ENCODE peak calls at places on chromosomes 11 and 22, in ten cellular contexts. One of them, this sample, is unnamed.

GRCh38 chr11:65059959-65060824 is 1.8 kb upstream of the NAALADL1 start:
- DNase-seq in hepatocyte: no peak
- DNase-seq in colonic mucosa: peak
- DNase-seq in tibial nerve: no peak
- DNase-seq in body of pancreas: no peak
- DNase-seq in right cardiac atrium: no peak
- DNase-seq in RWPE1: no peak
- DNase-seq in CD4-positive, alpha-beta T cell: no peak
- DNase-seq in vagina: no peak
- DNase-seq in mammary epithelial cell: no peak
- DNase-seq in this sample: no peak

GRCh38 chr22:34111210-34111824 is 191.0 kb upstream of the LARGE1 start:
- DNase-seq in hepatocyte: peak
- DNase-seq in colonic mucosa: peak
- DNase-seq in tibial nerve: peak
- DNase-seq in body of pancreas: peak
- DNase-seq in right cardiac atrium: no peak
- DNase-seq in RWPE1: peak
- DNase-seq in CD4-positive, alpha-beta T cell: no peak
- DNase-seq in vagina: no peak
- DNase-seq in mammary epithelial cell: peak
- DNase-seq in this sample: peak

GRCh38 chr11:65992056-65992455 is 9.9 kb downstream of the EIF1AD start:
- DNase-seq in hepatocyte: no peak
- DNase-seq in colonic mucosa: no peak
- DNase-seq in tibial nerve: no peak
- DNase-seq in body of pancreas: no peak
- DNase-seq in right cardiac atrium: no peak
- DNase-seq in RWPE1: no peak
- DNase-seq in CD4-positive, alpha-beta T cell: no peak
- DNase-seq in vagina: no peak
- DNase-seq in mammary epithelial cell: no peak
- DNase-seq in this sample: no peak

GRCh38 chr11:65714433-65714832 is 2.4 kb downstream of the KAT5 start:
- DNase-seq in hepatocyte: no peak
- DNase-seq in colonic mucosa: no peak
- DNase-seq in tibial nerve: no peak
- DNase-seq in body of pancreas: no peak
- DNase-seq in right cardiac atrium: no peak
- DNase-seq in RWPE1: no peak
- DNase-seq in CD4-positive, alpha-beta T cell: no peak
- DNase-seq in vagina: no peak
- DNase-seq in mammary epithelial cell: no peak
- DNase-seq in this sample: no peak

GRCh38 chr11:103961010-103961409 is 75.4 kb upstream of the DDI1 start:
- DNase-seq in hepatocyte: no peak
- DNase-seq in colonic mucosa: no peak
- DNase-seq in tibial nerve: no peak
- DNase-seq in body of pancreas: no peak
- DNase-seq in right cardiac atrium: no peak
- DNase-seq in RWPE1: peak
- DNase-seq in CD4-positive, alpha-beta T cell: no peak
- DNase-seq in vagina: no peak
- DNase-seq in mammary epithelial cell: peak
- DNase-seq in this sample: no peak

GRCh38 chr11:86447763-86448480 is 73.2 kb downstream of the CCDC81 start:
- DNase-seq in hepatocyte: no peak
- DNase-seq in colonic mucosa: no peak
- DNase-seq in tibial nerve: no peak
- DNase-seq in body of pancreas: no peak
- DNase-seq in right cardiac atrium: no peak
- DNase-seq in RWPE1: no peak
- DNase-seq in CD4-positive, alpha-beta T cell: no peak
- DNase-seq in vagina: no peak
- DNase-seq in mammary epithelial cell: no peak
- DNase-seq in this sample: no peak

GRCh38 chr11:1077033-1077416 is 2.4 kb downstream of the MUC2 start:
- DNase-seq in hepatocyte: no peak
- DNase-seq in colonic mucosa: no peak
- DNase-seq in tibial nerve: no peak
- DNase-seq in body of pancreas: no peak
- DNase-seq in right cardiac atrium: peak
- DNase-seq in RWPE1: no peak
- DNase-seq in CD4-positive, alpha-beta T cell: no peak
- DNase-seq in vagina: no peak
- DNase-seq in mammary epithelial cell: no peak
- DNase-seq in this sample: no peak

GRCh38 chr11:3120071-3120792 is 44.9 kb downstream of the OSBPL5 start:
- DNase-seq in hepatocyte: no peak
- DNase-seq in colonic mucosa: no peak
- DNase-seq in tibial nerve: no peak
- DNase-seq in body of pancreas: no peak
- DNase-seq in right cardiac atrium: peak
- DNase-seq in RWPE1: no peak
- DNase-seq in CD4-positive, alpha-beta T cell: no peak
- DNase-seq in vagina: no peak
- DNase-seq in mammary epithelial cell: no peak
- DNase-seq in this sample: no peak

GRCh38 chr11:76610871-76611475 is 59.6 kb downstream of the LRRC32 start:
- DNase-seq in hepatocyte: no peak
- DNase-seq in colonic mucosa: peak
- DNase-seq in tibial nerve: no peak
- DNase-seq in body of pancreas: no peak
- DNase-seq in right cardiac atrium: peak
- DNase-seq in RWPE1: no peak
- DNase-seq in CD4-positive, alpha-beta T cell: no peak
- DNase-seq in vagina: peak
- DNase-seq in mammary epithelial cell: no peak
- DNase-seq in this sample: no peak

GRCh38 chr11:105000797-105001196 is 22.2 kb downstream of the CASP5 start:
- DNase-seq in hepatocyte: no peak
- DNase-seq in colonic mucosa: no peak
- DNase-seq in tibial nerve: no peak
- DNase-seq in body of pancreas: no peak
- DNase-seq in right cardiac atrium: no peak
- DNase-seq in RWPE1: no peak
- DNase-seq in CD4-positive, alpha-beta T cell: peak
- DNase-seq in vagina: no peak
- DNase-seq in mammary epithelial cell: no peak
- DNase-seq in this sample: peak

GRCh38 chr11:61028135-61028729 is 56.8 kb downstream of the CD6 start:
- DNase-seq in hepatocyte: no peak
- DNase-seq in colonic mucosa: no peak
- DNase-seq in tibial nerve: no peak
- DNase-seq in body of pancreas: no peak
- DNase-seq in right cardiac atrium: no peak
- DNase-seq in RWPE1: no peak
- DNase-seq in CD4-positive, alpha-beta T cell: peak
- DNase-seq in vagina: no peak
- DNase-seq in mammary epithelial cell: no peak
- DNase-seq in this sample: peak

GRCh38 chr11:102957953-102958352 is 2.4 kb upstream of the MMP13 start:
- DNase-seq in hepatocyte: no peak
- DNase-seq in colonic mucosa: no peak
- DNase-seq in tibial nerve: no peak
- DNase-seq in body of pancreas: no peak
- DNase-seq in right cardiac atrium: no peak
- DNase-seq in RWPE1: peak
- DNase-seq in CD4-positive, alpha-beta T cell: no peak
- DNase-seq in vagina: no peak
- DNase-seq in mammary epithelial cell: peak
- DNase-seq in this sample: no peak

GRCh38 chr22:43945632-43946390 is 9.4 kb upstream of the SAMM50 start:
- DNase-seq in hepatocyte: peak
- DNase-seq in colonic mucosa: peak
- DNase-seq in tibial nerve: peak
- DNase-seq in body of pancreas: peak
- DNase-seq in right cardiac atrium: peak
- DNase-seq in RWPE1: no peak
- DNase-seq in CD4-positive, alpha-beta T cell: peak
- DNase-seq in vagina: no peak
- DNase-seq in mammary epithelial cell: peak
- DNase-seq in this sample: peak

GRCh38 chr11:6586434-6587359 is 16.7 kb downstream of the RRP8 start:
- DNase-seq in hepatocyte: peak
- DNase-seq in colonic mucosa: peak
- DNase-seq in tibial nerve: no peak
- DNase-seq in body of pancreas: no peak
- DNase-seq in right cardiac atrium: peak
- DNase-seq in RWPE1: no peak
- DNase-seq in CD4-positive, alpha-beta T cell: no peak
- DNase-seq in vagina: no peak
- DNase-seq in mammary epithelial cell: no peak
- DNase-seq in this sample: no peak
- H3K27ac ChIP-seq in hepatocyte: no peak
- H3K27ac ChIP-seq in colonic mucosa: no peak
- H3K27ac ChIP-seq in tibial nerve: no peak
- H3K27ac ChIP-seq in body of pancreas: no peak
- H3K27ac ChIP-seq in right cardiac atrium: no peak
- H3K27ac ChIP-seq in RWPE1: no peak
- H3K27ac ChIP-seq in CD4-positive, alpha-beta T cell: no peak
- H3K27ac ChIP-seq in vagina: no peak
- H3K27ac ChIP-seq in mammary epithelial cell: no peak
- H3K27ac ChIP-seq in this sample: no peak

GRCh38 chr11:34256150-34256549 is 101.7 kb downstream of the ABTB2 start:
- DNase-seq in hepatocyte: no peak
- DNase-seq in colonic mucosa: no peak
- DNase-seq in tibial nerve: no peak
- DNase-seq in body of pancreas: no peak
- DNase-seq in right cardiac atrium: no peak
- DNase-seq in RWPE1: no peak
- DNase-seq in CD4-positive, alpha-beta T cell: no peak
- DNase-seq in vagina: no peak
- DNase-seq in mammary epithelial cell: no peak
- DNase-seq in this sample: no peak
- H3K27ac ChIP-seq in hepatocyte: no peak
- H3K27ac ChIP-seq in colonic mucosa: no peak
- H3K27ac ChIP-seq in tibial nerve: no peak
- H3K27ac ChIP-seq in body of pancreas: no peak
- H3K27ac ChIP-seq in right cardiac atrium: peak
- H3K27ac ChIP-seq in RWPE1: no peak
- H3K27ac ChIP-seq in CD4-positive, alpha-beta T cell: no peak
- H3K27ac ChIP-seq in vagina: no peak
- H3K27ac ChIP-seq in mammary epithelial cell: no peak
- H3K27ac ChIP-seq in this sample: no peak

GRCh38 chr22:37559521-37559900 is 769 bp upstream of the CDC42EP1 start:
- DNase-seq in hepatocyte: no peak
- DNase-seq in colonic mucosa: no peak
- DNase-seq in tibial nerve: no peak
- DNase-seq in body of pancreas: no peak
- DNase-seq in right cardiac atrium: peak
- DNase-seq in RWPE1: no peak
- DNase-seq in CD4-positive, alpha-beta T cell: no peak
- DNase-seq in vagina: no peak
- DNase-seq in mammary epithelial cell: no peak
- DNase-seq in this sample: no peak
- H3K27ac ChIP-seq in hepatocyte: peak
- H3K27ac ChIP-seq in colonic mucosa: peak
- H3K27ac ChIP-seq in tibial nerve: peak
- H3K27ac ChIP-seq in body of pancreas: peak
- H3K27ac ChIP-seq in right cardiac atrium: peak
- H3K27ac ChIP-seq in RWPE1: peak
- H3K27ac ChIP-seq in CD4-positive, alpha-beta T cell: no peak
- H3K27ac ChIP-seq in vagina: peak
- H3K27ac ChIP-seq in mammary epithelial cell: no peak
- H3K27ac ChIP-seq in this sample: no peak

GRCh38 chr11:117219995-117220394 is 11.9 kb downstream of the PCSK7 start:
- DNase-seq in hepatocyte: no peak
- DNase-seq in colonic mucosa: no peak
- DNase-seq in tibial nerve: no peak
- DNase-seq in body of pancreas: no peak
- DNase-seq in right cardiac atrium: no peak
- DNase-seq in RWPE1: no peak
- DNase-seq in CD4-positive, alpha-beta T cell: no peak
- DNase-seq in vagina: no peak
- DNase-seq in mammary epithelial cell: no peak
- DNase-seq in this sample: no peak

GRCh38 chr11:117222991-117223740 is 8.7 kb downstream of the PCSK7 start:
- DNase-seq in hepatocyte: no peak
- DNase-seq in colonic mucosa: no peak
- DNase-seq in tibial nerve: no peak
- DNase-seq in body of pancreas: no peak
- DNase-seq in right cardiac atrium: peak
- DNase-seq in RWPE1: no peak
- DNase-seq in CD4-positive, alpha-beta T cell: no peak
- DNase-seq in vagina: no peak
- DNase-seq in mammary epithelial cell: no peak
- DNase-seq in this sample: no peak

GRCh38 chr11:117220999-117221774 is 10.7 kb downstream of the PCSK7 start:
- DNase-seq in hepatocyte: no peak
- DNase-seq in colonic mucosa: no peak
- DNase-seq in tibial nerve: no peak
- DNase-seq in body of pancreas: no peak
- DNase-seq in right cardiac atrium: peak
- DNase-seq in RWPE1: no peak
- DNase-seq in CD4-positive, alpha-beta T cell: no peak
- DNase-seq in vagina: no peak
- DNase-seq in mammary epithelial cell: no peak
- DNase-seq in this sample: no peak

GRCh38 chr11:117220568-117220967 is 11.3 kb downstream of the PCSK7 start:
- DNase-seq in hepatocyte: no peak
- DNase-seq in colonic mucosa: no peak
- DNase-seq in tibial nerve: peak
- DNase-seq in body of pancreas: peak
- DNase-seq in right cardiac atrium: peak
- DNase-seq in RWPE1: no peak
- DNase-seq in CD4-positive, alpha-beta T cell: no peak
- DNase-seq in vagina: no peak
- DNase-seq in mammary epithelial cell: no peak
- DNase-seq in this sample: no peak

DNA sequence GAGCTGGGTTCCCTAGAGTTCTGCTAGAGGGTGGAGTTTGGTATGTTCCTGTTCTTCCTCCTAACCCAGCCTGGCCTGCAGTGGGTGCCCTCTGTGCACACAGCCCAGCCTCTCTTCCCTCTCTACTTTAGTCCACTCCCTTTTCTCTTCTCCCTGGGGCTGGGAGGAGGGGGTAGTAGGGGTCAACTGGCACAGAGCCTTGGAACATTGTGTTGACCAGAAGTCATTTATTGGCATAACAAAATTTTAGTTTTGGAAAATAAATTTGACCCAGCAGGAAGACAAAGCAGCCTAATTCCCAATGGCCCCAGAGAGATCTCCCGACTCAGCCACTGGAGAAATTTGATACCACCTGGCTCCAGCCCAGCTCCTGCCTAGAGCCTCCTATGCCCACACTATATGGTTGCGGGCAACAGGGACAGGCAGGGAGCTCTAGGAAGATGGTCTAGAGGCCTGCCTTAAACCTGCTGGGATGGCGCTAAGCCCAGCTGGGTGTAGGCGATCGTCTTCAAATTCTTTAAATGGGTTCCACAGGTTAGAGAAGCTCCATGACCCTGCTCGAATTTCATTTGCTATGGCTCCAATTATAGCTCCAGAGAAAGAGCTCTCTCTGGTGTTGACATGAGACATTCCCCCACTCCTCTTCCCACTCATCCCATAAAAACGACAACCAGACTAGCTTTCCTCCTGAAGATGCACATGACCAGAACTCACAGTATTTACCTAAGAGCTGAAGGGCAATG is 9.9 kb downstream of the PCSK7 start:
- DNase-seq in hepatocyte: no peak
- DNase-seq in colonic mucosa: peak
- DNase-seq in tibial nerve: peak
- DNase-seq in body of pancreas: peak
- DNase-seq in right cardiac atrium: peak
- DNase-seq in RWPE1: no peak
- DNase-seq in CD4-positive, alpha-beta T cell: no peak
- DNase-seq in vagina: no peak
- DNase-seq in mammary epithelial cell: peak
- DNase-seq in this sample: no peak
- H3K27ac ChIP-seq in hepatocyte: peak
- H3K27ac ChIP-seq in colonic mucosa: peak
- H3K27ac ChIP-seq in tibial nerve: peak
- H3K27ac ChIP-seq in body of pancreas: peak
- H3K27ac ChIP-seq in right cardiac atrium: peak
- H3K27ac ChIP-seq in RWPE1: peak
- H3K27ac ChIP-seq in CD4-positive, alpha-beta T cell: no peak
- H3K27ac ChIP-seq in vagina: peak
- H3K27ac ChIP-seq in mammary epithelial cell: no peak
- H3K27ac ChIP-seq in this sample: no peak